ENCODE peak calls at places on chromosomes 6 and 20, in six cellular contexts. Z is fibroblast of mammary gland, W is progenitor cell of endocrine pancreas, X is OCI-LY7, O is tibial artery, Q is endothelial cell. T is an unnamed sample.

GRCh38 chr6:34514112-34514511 is 42.0 kb downstream of the SPDEF start:
- DNase-seq in O (no peak), Z (no peak), W (no peak), X (no peak), Q (no peak), T (no peak)

GRCh38 chr6:111590209-111590955 is 15.3 kb downstream of the TRAF3IP2 start:
- DNase-seq in Q (no peak), Z (peak; percentile 53), O (no peak), W (no peak), X (no peak), T (no peak)

GRCh38 chr6:151255811-151256210 is 16.0 kb downstream of the AKAP12 start:
- DNase-seq in Z (no peak), W (no peak), Q (no peak), X (no peak), O (no peak), T (no peak)

GRCh38 chr6:136035378-136036070 is 184.0 kb downstream of the PDE7B start:
- DNase-seq in O (no peak), Q (no peak), Z (peak; percentile 72), X (no peak), W (no peak), T (no peak)

GRCh38 chr6:17816921-17817611 is 110.3 kb upstream of the NUP153 start:
- DNase-seq in O (no peak), Z (peak; percentile 41), X (no peak), Q (no peak), W (no peak), T (no peak)

GRCh38 chr6:106973841-106974336 is 640 bp downstream of the CD24 start:
- DNase-seq in Z (no peak), Q (peak; percentile 28), X (peak; percentile 67), O (no peak), W (no peak), T (peak; percentile 30)

GRCh38 chr20:9110916-9111432 is 42.1 kb downstream of the PLCB4 start:
- DNase-seq in O (no peak), Q (no peak), X (no peak), W (no peak), Z (peak; percentile 24), T (no peak)

GRCh38 chr20:63101781-63102719 is 95.3 kb upstream of the BHLHE23 start:
- DNase-seq in O (peak; percentile 65), Q (no peak), X (no peak), W (no peak), Z (peak; percentile 34), T (peak; percentile 82)

GRCh38 chr20:53595018-53595378 is 1.4 kb upstream of the ZNF217 start:
- DNase-seq in Z (no peak), X (no peak), W (no peak), O (no peak), Q (no peak), T (no peak)

GRCh38 chr6:142686719-142686996 is 258.3 kb downstream of the HIVEP2 start:
- DNase-seq in Z (no peak), X (no peak), O (no peak), W (no peak), Q (no peak), T (no peak)

GRCh38 chr20:31573555-31574295 is 31.4 kb upstream of the ID1 start:
- DNase-seq in X (no peak), Q (no peak), O (no peak), Z (no peak), W (no peak), T (no peak)

GRCh38 chr6:43972915-43973304 is 154.3 kb downstream of the MRPL14 start:
- DNase-seq in O (peak; percentile 90), Z (peak; percentile 90), Q (no peak), X (no peak), W (no peak), T (no peak)

GRCh38 chr20:2130668-2131067 is 29.0 kb downstream of the STK35 start:
- DNase-seq in X (no peak), W (no peak), Z (no peak), O (no peak), Q (no peak), T (no peak)

GRCh38 chr6:70080443-70081062 is 214.2 kb downstream of the COL19A1 start:
- DNase-seq in W (no peak), Z (no peak), Q (no peak), X (no peak), O (no peak), T (no peak)

GRCh38 chr6:154928325-154928922 is 66.7 kb upstream of the TIAM2 start:
- DNase-seq in X (peak; percentile 80), Q (peak; percentile 77), O (no peak), Z (peak; percentile 78), W (peak; percentile 54), T (peak; percentile 75)

GRCh38 chr20:13325033-13325432 is 104.0 kb downstream of the ISM1 start:
- DNase-seq in X (no peak), Z (peak; percentile 30), W (no peak), O (no peak), Q (peak; percentile 34), T (no peak)

GRCh38 chr6:166554316-166554715 is 32.2 kb downstream of the RAMACL start:
- DNase-seq in X (no peak), O (no peak), W (no peak), Q (no peak), Z (peak; percentile 70), T (no peak)

GRCh38 chr20:45970646-45971424 is 1.2 kb downstream of the ZNF335 start:
- DNase-seq in Z (peak; percentile 27), X (peak; percentile 39), Q (no peak), W (no peak), O (no peak), T (no peak)

GRCh38 chr6:38805682-38806081 is 90.6 kb downstream of the DNAH8 start:
- DNase-seq in W (no peak), O (no peak), Z (no peak), X (no peak), Q (no peak), T (no peak)

GRCh38 chr6:157527471-157527907 is 146.5 kb downstream of the ZDHHC14 start:
- DNase-seq in W (no peak), O (peak; percentile 78), Z (peak; percentile 63), X (peak; percentile 14), Q (no peak), T (peak; percentile 62)

GRCh38 chr6:12311106-12311505 is 20.9 kb downstream of the EDN1 start:
- DNase-seq in W (no peak), Z (no peak), Q (no peak), X (no peak), O (no peak), T (no peak)

GRCh38 chr20:57746832-57747404 is 37.1 kb upstream of the PMEPA1 start:
- DNase-seq in W (no peak), Z (no peak), X (no peak), O (no peak), Q (no peak), T (no peak)

GRCh38 chr20:19970256-19970765 is 46.9 kb upstream of the NAA20 start:
- DNase-seq in O (no peak), X (no peak), Z (no peak), Q (no peak), W (no peak), T (no peak)

DNA sequence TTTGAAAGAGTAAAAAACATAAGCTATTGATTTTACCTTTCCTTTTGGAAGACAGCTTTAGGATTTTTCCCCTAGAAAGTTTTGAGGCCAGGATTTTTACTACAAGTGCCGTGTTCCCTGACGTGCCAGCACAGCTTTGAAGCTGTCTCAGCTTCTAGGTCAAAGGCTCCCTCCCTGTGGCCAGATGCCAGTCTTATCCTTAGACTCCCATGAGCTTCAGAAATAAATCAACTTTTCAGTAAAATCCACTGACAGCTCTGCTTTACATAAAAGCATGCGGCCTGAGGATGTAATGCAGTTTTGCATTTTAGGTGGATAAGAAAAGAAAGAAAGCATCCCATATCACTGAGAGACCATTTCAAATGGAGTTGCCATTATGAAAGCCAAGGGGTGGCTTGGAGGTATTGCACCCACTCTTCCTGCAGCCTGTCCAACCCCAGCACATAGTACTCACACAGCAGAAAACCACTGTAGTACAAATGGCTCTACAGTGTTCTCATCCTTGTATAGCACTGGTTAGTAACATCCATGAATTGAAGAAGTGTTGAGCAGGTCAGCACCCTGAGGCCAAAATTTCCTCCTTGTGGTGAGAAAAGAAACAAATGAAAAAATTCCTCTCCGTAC is 15.2 kb upstream of the ATXN1 start:
- DNase-seq in Q (no peak), Z (peak; percentile 26), X (no peak), O (no peak), W (no peak), T (no peak)
- TF ChIP-seq CTCF in Q (no peak), Z (peak; percentile 4), X (no peak), O (no peak), W (peak; percentile 36), T (no peak)

GRCh38 chr6:117344444-117345291 is 79.3 kb downstream of the VGLL2 start:
- DNase-seq in W (no peak), Q (no peak), X (no peak), O (no peak), Z (no peak), T (no peak)

GRCh38 chr6:117345292-117345610 is 79.9 kb downstream of the VGLL2 start:
- DNase-seq in Q (no peak), X (no peak), W (no peak), Z (no peak), O (no peak), T (no peak)

GRCh38 chr6:117351521-117351920 is 74.2 kb downstream of the ROS1 start:
- DNase-seq in O (no peak), Q (no peak), X (no peak), W (no peak), Z (no peak), T (no peak)

DNA sequence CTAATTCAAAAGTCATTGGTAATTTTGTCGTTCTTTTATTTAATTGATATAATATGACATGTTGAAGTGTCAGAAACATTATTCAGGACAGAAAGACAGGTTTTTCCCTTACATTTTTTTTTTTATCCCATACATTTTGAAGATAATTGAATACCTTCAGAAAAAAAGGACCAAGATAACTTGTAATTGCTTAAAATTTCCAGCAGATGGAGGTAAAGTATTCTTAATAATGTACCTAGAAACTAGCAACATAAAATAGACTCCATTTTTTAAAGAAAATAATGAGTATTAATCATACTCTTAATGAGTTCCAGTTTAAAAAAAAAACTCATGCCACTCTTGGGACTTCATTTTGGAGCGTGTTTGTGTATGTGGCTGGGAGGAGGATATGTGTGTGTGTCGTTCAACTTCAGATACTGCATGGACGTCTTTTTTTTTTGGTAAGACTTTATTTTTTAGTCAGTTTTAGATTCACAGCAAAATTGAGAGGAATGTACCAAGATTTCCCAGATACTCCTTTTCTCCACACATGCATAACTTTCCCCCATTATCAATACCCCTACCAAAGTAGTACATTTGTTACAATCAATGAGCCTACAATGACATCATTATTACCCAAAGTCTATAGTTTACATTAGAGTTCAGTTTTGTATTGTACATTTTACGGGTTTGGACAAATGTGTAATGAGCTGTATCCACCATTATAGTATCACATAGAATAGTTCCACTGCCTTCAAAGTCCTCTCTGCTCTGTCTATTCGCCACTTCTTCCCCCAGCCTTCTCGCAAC is 79.4 kb downstream of the ROS1 start:
- DNase-seq in W (no peak), Z (peak; percentile 48), Q (no peak), O (no peak), X (peak; percentile 28), T (peak; percentile 14)
- TF ChIP-seq CTCF in W (peak; percentile 70), Z (peak; percentile 38), Q (peak; percentile 83), O (peak; percentile 47), X (peak; percentile 80), T (no peak)

DNA sequence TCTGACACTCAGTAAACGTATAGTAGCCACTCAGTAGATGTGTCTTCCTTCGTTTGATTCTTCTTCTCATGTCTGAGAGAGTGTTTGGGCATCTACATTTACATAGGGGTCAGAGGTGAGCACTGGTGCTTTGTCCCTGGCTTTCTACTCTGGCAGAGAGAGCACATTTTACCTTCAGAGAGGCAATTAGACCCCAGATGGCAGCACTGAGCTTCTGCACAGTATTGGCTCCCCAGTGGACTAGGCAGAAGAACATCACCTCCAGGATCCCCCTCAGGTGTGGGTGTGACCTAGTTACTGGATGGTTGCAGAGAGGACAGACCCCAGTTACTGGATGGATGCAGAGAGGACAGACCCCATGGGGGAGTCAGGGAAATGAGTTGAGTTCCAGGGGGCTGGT is 327.2 kb downstream of the DHX35 start:
- DNase-seq in Q (no peak), Z (no peak), W (no peak), O (no peak), X (peak; percentile 8), T (peak; percentile 25)
- TF ChIP-seq CTCF in Q (peak; percentile 20), Z (peak; percentile 24), W (peak; percentile 44), O (no peak), X (peak; percentile 72), T (peak; percentile 25)

GRCh38 chr6:446418-447366 is 55.1 kb downstream of the IRF4 start:
- DNase-seq in Q (no peak), W (no peak), X (no peak), O (peak; percentile 5), Z (no peak), T (no peak)
- TF ChIP-seq CTCF in Q (no peak), W (no peak), X (no peak), O (no peak), Z (no peak), T (no peak)